ENCODE peak calls at places on chromosomes 12 and 14, in eight cellular contexts. G is stimulated activated naive B cell treated with anti-CD40 and anti-IgM and Interleukin-4, amounts not matched to agents 10 μg/mL and 1 μg/mL and 100 μg/mL, for 72 hours; B is left kidney; U is NCI-H2029 treated with DMSO at 0.1 percent for 48 hours; Z is tibial nerve; F is bronchial epithelial cell; Y is adipocyte; C is HepG2. P is an unnamed sample.

GRCh38 chr12:76201758-76202157 is 117.3 kb upstream of the NAP1L1 start:
- DNase-seq in C (no peak), U (no peak), F (no peak), B (no peak), G (no peak), Y (no peak), Z (no peak), P (no peak)

GRCh38 chr12:7645395-7646177 is 20.1 kb downstream of the APOBEC1 start:
- DNase-seq in F (peak; percentile 25), C (peak; percentile 6), Z (peak; percentile 69), G (no peak), U (peak; percentile 22), Y (peak; percentile 84), B (peak; percentile 61), P (peak; percentile 79)

GRCh38 chr12:123910057-123910456 is 62.6 kb downstream of the CCDC92 start:
- DNase-seq in C (no peak), U (no peak), B (no peak), F (no peak), Z (no peak), G (no peak), Y (no peak), P (no peak)

GRCh38 chr14:77290705-77291104 is 19.7 kb upstream of the NGB start:
- DNase-seq in C (no peak), U (no peak), F (peak; percentile 40), B (no peak), Y (no peak), G (no peak), Z (no peak), P (peak; percentile 53)

GRCh38 chr14:104688755-104689619 is at the start of gene INF2:
- DNase-seq in G (no peak), Z (no peak), U (no peak), B (peak; percentile 82), F (no peak), C (peak; percentile 62), Y (peak; percentile 84), P (peak; percentile 77)

GRCh38 chr14:51540364-51540763 is 111.3 kb upstream of the FRMD6 start:
- DNase-seq in U (no peak), G (no peak), F (peak; percentile 60), B (no peak), C (no peak), Y (no peak), Z (no peak), P (no peak)

GRCh38 chr12:48977290-48978281 is 536 bp upstream of the WNT1 start:
- DNase-seq in Y (peak; percentile 83), C (peak; percentile 59), Z (peak; percentile 52), U (no peak), G (peak; percentile 78), F (no peak), B (peak; percentile 86), P (peak; percentile 82)

GRCh38 chr12:10453144-10453543 is at the start of gene KLRC1:
- DNase-seq in G (no peak), Y (no peak), U (no peak), B (no peak), Z (no peak), F (peak; percentile 94), C (no peak), P (no peak)

GRCh38 chr12:28121899-28122655 is 68.2 kb upstream of the CCDC91 start:
- DNase-seq in Y (no peak), G (no peak), Z (no peak), C (no peak), U (no peak), F (no peak), B (no peak), P (no peak)

GRCh38 chr12:91355150-91356006 is 172.8 kb upstream of the DCN start:
- DNase-seq in C (peak; percentile 47), Z (peak; percentile 89), B (peak; percentile 86), U (peak; percentile 38), G (peak; percentile 14), F (peak; percentile 64), Y (peak; percentile 90), P (peak; percentile 79)

GRCh38 chr12:62537544-62537943 is 70.9 kb downstream of the MON2 start:
- DNase-seq in C (no peak), F (peak; percentile 35), B (peak; percentile 6), Y (peak; percentile 92), G (no peak), U (no peak), Z (no peak), P (no peak)

GRCh38 chr12:105822131-105823103 is 316.3 kb downstream of the NUAK1 start:
- DNase-seq in F (no peak), Z (no peak), G (no peak), Y (peak; percentile 10), C (no peak), U (no peak), B (no peak), P (no peak)

GRCh38 chr12:100141666-100141997 is 1.0 kb downstream of the BLTP3B start:
- DNase-seq in U (no peak), B (no peak), Z (peak; percentile 67), C (no peak), Y (peak; percentile 92), G (no peak), F (peak; percentile 93), P (no peak)

GRCh38 chr12:71551529-71551928 is 111.9 kb downstream of the LGR5 start:
- DNase-seq in G (no peak), U (peak; percentile 5), F (peak; percentile 31), C (no peak), Z (no peak), B (peak; percentile 45), Y (peak; percentile 61), P (peak; percentile 26)

GRCh38 chr12:93569656-93570551 is 2.6 kb upstream of the SOCS2 start:
- DNase-seq in U (no peak), F (peak; percentile 60), C (peak; percentile 80), Y (peak; percentile 96), B (peak; percentile 96), G (peak; percentile 52), Z (peak; percentile 85), P (peak; percentile 97)

GRCh38 chr14:105333020-105333490 is 18.5 kb downstream of the PACS2 start:
- DNase-seq in Y (no peak), Z (no peak), B (no peak), U (no peak), G (no peak), F (no peak), C (no peak), P (no peak)

GRCh38 chr14:49598182-49598478 is 610 bp upstream of the LRR1 start:
- DNase-seq in B (no peak), U (no peak), C (no peak), Z (no peak), F (no peak), G (no peak), Y (peak; percentile 55), P (no peak)

GRCh38 chr14:56782701-56783100 is 27.6 kb downstream of the OTX2 start:
- DNase-seq in U (no peak), Z (no peak), C (no peak), B (no peak), Y (no peak), G (no peak), F (no peak), P (no peak)

GRCh38 chr12:132500137-132500855 is 10.3 kb downstream of the FBRSL1 start:
- DNase-seq in Y (no peak), C (no peak), F (no peak), G (no peak), Z (no peak), B (no peak), U (no peak), P (no peak)

GRCh38 chr14:103483600-103483999 is 39.0 kb downstream of the CKB start:
- DNase-seq in F (peak; percentile 97), B (peak; percentile 9), U (no peak), C (no peak), Z (no peak), Y (peak; percentile 73), G (no peak), P (no peak)

GRCh38 chr12:107025691-107026090 is 38.7 kb upstream of the MTERF2 start:
- DNase-seq in B (no peak), U (no peak), F (peak; percentile 91), C (no peak), Z (no peak), G (no peak), Y (peak; percentile 7), P (peak; percentile 30)

GRCh38 chr14:38339704-38340103 is 83.8 kb upstream of the CLEC14A start:
- DNase-seq in F (no peak), Y (peak; percentile 49), B (no peak), G (no peak), Z (no peak), C (no peak), U (no peak), P (no peak)

GRCh38 chr14:69637503-69638030 is 26.2 kb downstream of the SUSD6 start:
- DNase-seq in Y (no peak), C (peak; percentile 60), Z (no peak), U (no peak), G (no peak), F (no peak), B (peak; percentile 59), P (no peak)

GRCh38 chr12:52139579-52140062 is 52.2 kb downstream of the KRT80 start:
- DNase-seq in F (peak; percentile 48), C (no peak), U (peak; percentile 53), Y (peak; percentile 58), B (peak; percentile 70), G (no peak), Z (no peak), P (peak; percentile 86)

GRCh38 chr12:76226397-76226796 is 121.8 kb downstream of the BBS10 start:
- DNase-seq in C (no peak), Y (peak; percentile 81), G (no peak), Z (no peak), B (no peak), F (peak; percentile 23), U (no peak), P (no peak)

GRCh38 chr14:59123975-59124374 is 64.5 kb upstream of the DAAM1 start:
- DNase-seq in B (peak; percentile 15), G (no peak), Z (no peak), U (no peak), F (peak; percentile 25), C (no peak), Y (peak; percentile 70), P (peak; percentile 12)

GRCh38 chr14:97120204-97121120 is 323.3 kb downstream of the VRK1 start:
- DNase-seq in Z (no peak), U (no peak), G (peak; percentile 35), C (no peak), F (no peak), Y (no peak), B (no peak), P (no peak)

P was measured in GM23338.